ENCODE peak calls at places on chromosomes 2 and 18, in four cellular contexts. W, N, Y and G are unnamed samples.

GRCh38 chr2:219404291-219404910 is 13.8 kb upstream of the DES start:
- DNase-seq in W (no peak), N (no peak), Y (no peak), G (no peak)

GRCh38 chr2:212327171-212327809 is 211.3 kb downstream of the ERBB4 start:
- DNase-seq in W (no peak), N (no peak), Y (no peak), G (no peak)

GRCh38 chr18:7158201-7158600 is 40.6 kb upstream of the LAMA1 start:
- DNase-seq in W (no peak), N (no peak), Y (peak; percentile 82), G (peak; percentile 33)

GRCh38 chr2:43464546-43464945 is 131.3 kb downstream of the THADA start:
- DNase-seq in W (no peak), N (no peak), Y (no peak), G (peak; percentile 59)

GRCh38 chr18:47595816-47596501 is 334.5 kb downstream of the SMAD2 start:
- DNase-seq in W (peak; percentile 10), N (peak; percentile 48), Y (no peak), G (peak; percentile 38)

GRCh38 chr2:235497096-235497495 is 3.3 kb downstream of the AGAP1 start:
- DNase-seq in W (no peak), N (no peak), Y (no peak), G (no peak)

GRCh38 chr2:8677646-8678592 is 3.9 kb upstream of the ID2 start:
- DNase-seq in W (no peak), N (peak; percentile 75), Y (peak; percentile 82), G (peak; percentile 28)

GRCh38 chr2:67165141-67165990 is 231.8 kb upstream of the ETAA1 start:
- DNase-seq in W (no peak), N (no peak), Y (peak; percentile 73), G (no peak)

GRCh38 chr2:187233811-187234210 is 214.2 kb downstream of the CALCRL start:
- DNase-seq in W (peak; percentile 53), N (no peak), Y (no peak), G (peak; percentile 28)

GRCh38 chr2:182031956-182032355 is 46.3 kb downstream of the PPP1R1C start:
- DNase-seq in W (no peak), N (no peak), Y (no peak), G (no peak)
- TF ChIP-seq CTCF in W (no peak), N (no peak), Y (no peak), G (no peak)

GRCh38 chr2:185526156-185526555 is 212.4 kb upstream of the FSIP2 start:
- DNase-seq in W (no peak), N (no peak), Y (no peak), G (no peak)

DNA sequence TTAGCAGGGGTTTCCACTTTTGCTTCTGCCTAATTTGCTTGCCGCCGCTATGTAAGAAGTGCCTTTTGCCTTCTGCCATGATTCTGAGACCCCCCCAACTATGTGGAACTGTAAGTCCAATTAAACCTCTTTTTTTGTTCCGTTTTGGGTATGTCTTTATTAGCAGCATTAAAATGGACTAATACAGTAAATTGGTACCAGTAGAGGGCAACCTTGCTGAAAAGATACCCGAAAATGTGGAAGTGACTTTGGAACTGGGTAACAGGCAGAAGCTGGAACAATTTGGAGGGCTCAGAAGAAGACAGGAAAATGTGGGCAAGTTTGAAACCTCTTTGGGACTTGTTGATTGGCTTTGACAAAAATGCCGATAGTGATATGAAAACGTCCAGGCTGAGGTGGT is 216.1 kb upstream of the FSIP2 start:
- DNase-seq in W (peak; percentile 8), N (no peak), Y (no peak), G (no peak)
- TF ChIP-seq CTCF in W (peak; percentile 23), N (peak; percentile 54), Y (no peak), G (no peak)

GRCh38 chr2:45452866-45453265 is 158.2 kb downstream of the SRBD1 start:
- DNase-seq in W (no peak), N (no peak), Y (peak; percentile 88), G (no peak)
- TF ChIP-seq CTCF in W (no peak), N (no peak), Y (no peak), G (no peak)

DNA sequence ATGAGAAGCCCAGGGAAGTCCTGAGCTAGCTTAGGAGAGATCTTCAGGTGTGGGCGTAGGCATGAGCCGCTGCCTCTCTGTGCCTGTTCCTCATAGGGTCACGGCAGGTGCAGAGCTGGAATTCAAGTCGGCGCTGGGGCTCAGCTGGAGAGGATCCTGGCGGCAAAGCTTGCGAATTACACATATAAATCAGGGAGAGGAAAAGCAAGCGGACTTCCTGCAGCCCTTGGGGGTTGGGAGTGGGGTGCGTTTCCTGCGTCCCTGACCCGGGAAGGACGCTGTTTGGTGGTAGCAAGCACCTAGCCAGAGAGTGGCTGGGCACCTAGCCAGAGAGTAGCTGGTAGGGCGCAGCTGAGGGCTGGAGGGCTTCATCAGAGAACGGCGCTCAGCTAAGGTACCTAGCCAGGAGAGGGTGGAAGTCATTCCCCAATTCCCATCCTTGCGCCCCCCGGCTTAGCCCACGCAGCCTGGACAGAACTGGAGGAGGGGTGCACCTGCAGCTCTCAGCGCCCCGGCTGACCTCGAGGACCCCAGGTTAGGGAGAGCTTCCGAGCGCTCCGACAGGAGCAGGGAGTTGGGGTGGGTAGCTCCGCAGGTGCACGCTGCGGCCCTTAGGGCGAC is 459 bp upstream of the EFR3B start:
- DNase-seq in W (peak; percentile 45), N (peak; percentile 89), Y (no peak), G (peak; percentile 23)
- TF ChIP-seq CTCF in W (peak; percentile 47), N (peak; percentile 59), Y (peak; percentile 24), G (peak; percentile 12)